ENCODE peak calls at places on chromosomes 12 and 14, in seven cellular contexts. I is OCI-LY7; W is mammary epithelial cell; F is stomach; Q is HCT116; T is CD8-positive, alpha-beta T cell; N is adrenal gland. U is an unnamed sample.

GRCh38 chr12:123433615-123434014 is 2.9 kb downstream of the RILPL2 start:
- DNase-seq in I (no peak), W (no peak), F (no peak), Q (no peak), T (no peak), N (no peak), U (no peak)

GRCh38 chr12:2586159-2587035 is 208.4 kb upstream of the FKBP4 start:
- DNase-seq in I (no peak), W (no peak), F (peak; percentile 40), Q (no peak), T (no peak), N (no peak), U (no peak)

GRCh38 chr14:61466905-61467280 is 145.5 kb downstream of the PRKCH start:
- DNase-seq in I (no peak), W (no peak), F (no peak), Q (no peak), T (no peak), N (no peak), U (no peak)

GRCh38 chr12:101908395-101908794 is 31.0 kb downstream of the DRAM1 start:
- DNase-seq in I (no peak), W (no peak), F (peak; percentile 43), Q (no peak), T (no peak), N (no peak), U (no peak)

GRCh38 chr14:35963209-35963608 is 137.1 kb downstream of the BRMS1L start:
- DNase-seq in I (no peak), W (no peak), F (no peak), Q (peak; percentile 15), T (no peak), N (no peak), U (no peak)

GRCh38 chr12:91778091-91778819 is 367.4 kb downstream of the BTG1 start:
- DNase-seq in I (peak; percentile 6), W (no peak), F (no peak), Q (peak; percentile 26), T (no peak), N (no peak), U (peak; percentile 22)

GRCh38 chr12:123436017-123436964 is at the start of gene RILPL2:
- DNase-seq in I (peak; percentile 83), W (peak; percentile 87), F (peak; percentile 91), Q (peak; percentile 47), T (peak; percentile 88), N (peak; percentile 92), U (peak; percentile 73)

GRCh38 chr12:71312767-71313375 is 126.7 kb upstream of the LGR5 start:
- DNase-seq in I (no peak), W (peak; percentile 70), F (no peak), Q (peak; percentile 23), T (no peak), N (no peak), U (no peak)

GRCh38 chr14:56271988-56272387 is 153.8 kb downstream of the PELI2 start:
- DNase-seq in I (no peak), W (no peak), F (no peak), Q (no peak), T (no peak), N (no peak), U (no peak)

GRCh38 chr14:95273041-95273978 is 46.4 kb downstream of the CLMN start:
- DNase-seq in I (no peak), W (no peak), F (peak; percentile 50), Q (no peak), T (no peak), N (peak; percentile 35), U (no peak)

GRCh38 chr14:43003845-43004244 is 1397.2 kb downstream of the LRFN5 start:
- DNase-seq in I (peak; percentile 8), W (no peak), F (no peak), Q (peak; percentile 21), T (no peak), N (no peak), U (no peak)

GRCh38 chr14:69636051-69636639 is 24.7 kb downstream of the SUSD6 start:
- DNase-seq in I (peak; percentile 63), W (no peak), F (no peak), Q (no peak), T (no peak), N (no peak), U (no peak)

DNA sequence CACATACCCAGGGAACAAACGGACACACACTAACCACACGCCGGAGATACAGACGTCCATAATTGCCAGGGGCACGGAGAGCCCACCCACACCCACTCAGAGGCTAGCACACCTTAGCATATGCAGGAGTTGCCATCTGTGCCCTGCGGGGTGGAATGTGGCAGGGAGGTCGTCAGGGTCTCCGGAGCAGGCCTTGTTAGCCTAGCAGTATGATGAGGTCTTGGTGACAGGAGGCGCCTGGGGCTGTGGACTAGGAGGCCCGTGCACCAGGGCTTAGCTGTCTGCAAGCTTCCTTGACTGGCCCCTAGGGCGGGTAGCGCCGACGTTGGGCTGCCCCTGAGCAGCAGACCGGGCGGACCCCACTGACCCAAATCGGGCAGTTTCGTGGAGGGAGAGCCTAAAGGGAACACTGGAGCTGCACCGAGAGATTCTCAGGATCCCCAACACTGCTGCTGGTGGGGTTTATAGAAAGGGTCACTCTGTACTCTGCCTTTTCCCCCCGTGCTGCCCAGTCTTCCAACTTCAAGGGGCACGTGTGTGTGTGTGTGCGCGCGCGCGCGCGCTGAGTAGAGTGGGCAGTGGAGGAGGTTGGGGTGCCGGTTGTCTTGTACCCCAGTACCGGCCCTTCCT is 9.9 kb downstream of the STAC3 start:
- DNase-seq in I (peak; percentile 64), W (no peak), F (no peak), Q (no peak), T (no peak), N (no peak), U (no peak)
- H3K4me3 ChIP-seq in I (peak overlapping the region; percentile 74), W (peak overlapping the region; percentile 62), F (peak overlapping the region; percentile 40), Q (peak overlapping the region; percentile 47), T (peak overlapping the region; percentile 78), N (no peak overlapping the region), U (peak overlapping the region; percentile 61)

GRCh38 chr12:121812921-121813896 is 9.4 kb downstream of the SETD1B start:
- DNase-seq in I (no peak), W (no peak), F (peak; percentile 69), Q (no peak), T (peak; percentile 50), N (peak; percentile 60), U (no peak)

GRCh38 chr12:121810833-121811433 is 7.1 kb downstream of the SETD1B start:
- DNase-seq in I (no peak), W (no peak), F (no peak), Q (no peak), T (no peak), N (peak; percentile 51), U (no peak)

GRCh38 chr12:121811434-121812319 is 7.9 kb downstream of the SETD1B start:
- DNase-seq in I (peak; percentile 70), W (peak; percentile 43), F (peak; percentile 77), Q (no peak), T (peak; percentile 86), N (peak; percentile 84), U (no peak)

GRCh38 chr12:121813951-121814350 is 10.1 kb downstream of the SETD1B start:
- DNase-seq in I (no peak), W (no peak), F (no peak), Q (no peak), T (no peak), N (no peak), U (no peak)

GRCh38 chr12:121812320-121812871 is 8.6 kb downstream of the SETD1B start:
- DNase-seq in I (peak; percentile 58), W (peak; percentile 61), F (peak; percentile 87), Q (no peak), T (no peak), N (peak; percentile 91), U (no peak)
- TF ChIP-seq CTCF in I (no peak), W (no peak), F (no peak), Q (no peak), T (peak; percentile 6), N (no peak), U (no peak)

DNA sequence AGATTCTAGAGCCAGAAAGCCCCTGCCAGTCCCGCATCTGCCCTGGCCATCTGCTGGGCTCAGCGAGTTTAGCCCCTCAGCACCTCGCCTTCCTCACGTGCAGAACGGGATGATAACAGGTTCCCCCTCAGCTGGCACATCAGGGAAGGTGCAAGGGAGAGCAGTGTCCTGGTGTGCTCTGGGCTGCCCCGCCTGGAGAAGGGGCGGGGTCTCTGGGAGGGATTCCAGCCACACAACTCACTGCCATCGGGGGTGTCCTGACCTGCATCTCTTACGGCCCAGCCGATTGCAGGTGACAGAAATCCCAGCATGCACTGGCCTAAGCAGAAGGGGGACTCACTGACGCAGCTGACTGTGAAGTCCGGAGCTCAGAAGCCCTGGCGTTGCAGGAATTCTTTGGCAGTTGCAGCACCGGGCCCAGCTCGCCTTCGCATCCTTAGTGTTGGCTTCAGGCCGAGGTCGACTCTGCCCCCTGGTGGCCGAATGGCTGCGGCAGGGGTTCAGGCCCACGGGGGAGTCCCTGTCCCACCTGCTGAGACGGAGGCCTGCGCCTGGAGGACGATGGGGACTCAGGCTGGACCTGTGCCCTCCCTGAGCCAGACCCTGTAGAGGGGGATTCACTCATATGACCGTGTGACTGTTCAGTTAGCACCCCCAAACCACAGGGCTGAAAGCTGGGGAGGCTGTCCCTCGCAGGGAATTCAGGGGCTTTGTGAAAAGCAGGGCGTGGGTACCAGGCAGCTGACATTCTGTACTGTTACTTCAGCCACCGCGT is 178.6 kb downstream of the ADGRD1 start:
- DNase-seq in I (peak; percentile 73), W (no peak), F (peak; percentile 64), Q (peak; percentile 47), T (peak; percentile 86), N (peak; percentile 83), U (peak; percentile 12)
- H3K4me3 ChIP-seq in I (no peak overlapping the region), W (no peak overlapping the region), F (no peak overlapping the region), Q (no peak overlapping the region), T (no peak overlapping the region), N (no peak overlapping the region), U (no peak overlapping the region)

GRCh38 chr12:99745895-99746294 is 98.3 kb downstream of the GARIN6 start:
- DNase-seq in I (no peak), W (no peak), F (no peak), Q (no peak), T (no peak), N (no peak), U (no peak)

GRCh38 chr12:99745106-99745505 is 97.6 kb downstream of the GARIN6 start:
- DNase-seq in I (no peak), W (no peak), F (no peak), Q (no peak), T (no peak), N (no peak), U (no peak)

GRCh38 chr12:99746538-99746937 is 99.0 kb downstream of the GARIN6 start:
- DNase-seq in I (peak; percentile 59), W (no peak), F (no peak), Q (no peak), T (no peak), N (no peak), U (no peak)
- TF ChIP-seq CTCF in I (peak; percentile 71), W (peak; percentile 3), F (no peak), Q (no peak), T (no peak), N (no peak), U (no peak)